ENCODE peak calls at places on chromosomes 7 and 10, in six cellular contexts. One of them, this sample, is unnamed.

GRCh38 chr10:103843045-103843444 is 12.3 kb downstream of the SH3PXD2A start:
- DNase-seq in ureter: no peak
- DNase-seq in cardiac fibroblast: no peak
- DNase-seq in effector memory CD8-positive, alpha-beta T cell: no peak
- DNase-seq in stromal cell of bone marrow: no peak
- DNase-seq in fibroblast of mammary gland: no peak
- DNase-seq in this sample: no peak

GRCh38 chr7:4204530-4205165 is 477.4 kb upstream of the FOXK1 start:
- DNase-seq in stromal cell of bone marrow: no peak
- DNase-seq in ureter: no peak
- DNase-seq in fibroblast of mammary gland: no peak
- DNase-seq in effector memory CD8-positive, alpha-beta T cell: no peak
- DNase-seq in cardiac fibroblast: no peak
- DNase-seq in this sample: peak; percentile 40

GRCh38 chr10:18610517-18610916 is 40.9 kb downstream of the NSUN6 start:
- DNase-seq in ureter: peak; percentile 61
- DNase-seq in cardiac fibroblast: peak; percentile 87
- DNase-seq in stromal cell of bone marrow: peak; percentile 63
- DNase-seq in fibroblast of mammary gland: peak; percentile 90
- DNase-seq in effector memory CD8-positive, alpha-beta T cell: no peak
- DNase-seq in this sample: no peak

GRCh38 chr10:10798021-10798420 is 219.7 kb upstream of the CELF2 start:
- DNase-seq in fibroblast of mammary gland: no peak
- DNase-seq in stromal cell of bone marrow: no peak
- DNase-seq in ureter: no peak
- DNase-seq in effector memory CD8-positive, alpha-beta T cell: no peak
- DNase-seq in cardiac fibroblast: peak; percentile 63
- DNase-seq in this sample: no peak

GRCh38 chr10:44132361-44133289 is 252.3 kb downstream of the CXCL12 start:
- DNase-seq in effector memory CD8-positive, alpha-beta T cell: no peak
- DNase-seq in fibroblast of mammary gland: peak; percentile 74
- DNase-seq in cardiac fibroblast: no peak
- DNase-seq in ureter: no peak
- DNase-seq in stromal cell of bone marrow: peak; percentile 69
- DNase-seq in this sample: no peak

GRCh38 chr10:26217396-26218105 is 977 bp downstream of the GAD2 start:
- DNase-seq in effector memory CD8-positive, alpha-beta T cell: no peak
- DNase-seq in fibroblast of mammary gland: no peak
- DNase-seq in cardiac fibroblast: no peak
- DNase-seq in ureter: no peak
- DNase-seq in stromal cell of bone marrow: no peak
- DNase-seq in this sample: no peak

GRCh38 chr10:16907720-16908119 is 90.5 kb upstream of the RSU1 start:
- DNase-seq in ureter: no peak
- DNase-seq in stromal cell of bone marrow: no peak
- DNase-seq in effector memory CD8-positive, alpha-beta T cell: no peak
- DNase-seq in cardiac fibroblast: no peak
- DNase-seq in fibroblast of mammary gland: no peak
- DNase-seq in this sample: no peak

GRCh38 chr7:101950450-101951119 is 133.2 kb downstream of the CUX1 start:
- DNase-seq in cardiac fibroblast: peak; percentile 92
- DNase-seq in ureter: no peak
- DNase-seq in fibroblast of mammary gland: peak; percentile 84
- DNase-seq in stromal cell of bone marrow: peak; percentile 43
- DNase-seq in effector memory CD8-positive, alpha-beta T cell: no peak
- DNase-seq in this sample: no peak

GRCh38 chr10:21069929-21070363 is 172.8 kb upstream of the NEBL start:
- DNase-seq in stromal cell of bone marrow: no peak
- DNase-seq in ureter: no peak
- DNase-seq in fibroblast of mammary gland: no peak
- DNase-seq in effector memory CD8-positive, alpha-beta T cell: no peak
- DNase-seq in cardiac fibroblast: no peak
- DNase-seq in this sample: no peak

GRCh38 chr10:28181478-28182096 is 121.3 kb downstream of the MPP7 start:
- DNase-seq in stromal cell of bone marrow: peak; percentile 24
- DNase-seq in cardiac fibroblast: no peak
- DNase-seq in effector memory CD8-positive, alpha-beta T cell: no peak
- DNase-seq in ureter: no peak
- DNase-seq in fibroblast of mammary gland: peak; percentile 4
- DNase-seq in this sample: no peak

GRCh38 chr7:40221836-40222235 is 87.0 kb downstream of the SUGCT start:
- DNase-seq in effector memory CD8-positive, alpha-beta T cell: no peak
- DNase-seq in cardiac fibroblast: peak; percentile 95
- DNase-seq in fibroblast of mammary gland: peak; percentile 99
- DNase-seq in ureter: no peak
- DNase-seq in stromal cell of bone marrow: peak; percentile 70
- DNase-seq in this sample: no peak

GRCh38 chr7:50978633-50979215 is 196.0 kb upstream of the GRB10 start:
- DNase-seq in fibroblast of mammary gland: peak; percentile 20
- DNase-seq in stromal cell of bone marrow: peak; percentile 8
- DNase-seq in ureter: no peak
- DNase-seq in effector memory CD8-positive, alpha-beta T cell: no peak
- DNase-seq in cardiac fibroblast: peak; percentile 36
- DNase-seq in this sample: no peak

GRCh38 chr10:78904196-78904595 is 164.6 kb upstream of the ZMIZ1 start:
- DNase-seq in fibroblast of mammary gland: no peak
- DNase-seq in ureter: no peak
- DNase-seq in cardiac fibroblast: no peak
- DNase-seq in effector memory CD8-positive, alpha-beta T cell: no peak
- DNase-seq in stromal cell of bone marrow: no peak
- DNase-seq in this sample: no peak

GRCh38 chr10:123635745-123636144 is 30.4 kb upstream of the GPR26 start:
- DNase-seq in fibroblast of mammary gland: no peak
- DNase-seq in cardiac fibroblast: no peak
- DNase-seq in effector memory CD8-positive, alpha-beta T cell: no peak
- DNase-seq in ureter: peak; percentile 31
- DNase-seq in stromal cell of bone marrow: no peak
- DNase-seq in this sample: no peak

GRCh38 chr10:5447611-5448071 is 35.3 kb downstream of the NET1 start:
- DNase-seq in fibroblast of mammary gland: no peak
- DNase-seq in stromal cell of bone marrow: no peak
- DNase-seq in cardiac fibroblast: no peak
- DNase-seq in effector memory CD8-positive, alpha-beta T cell: no peak
- DNase-seq in ureter: no peak
- DNase-seq in this sample: peak; percentile 12

GRCh38 chr10:71623986-71624291 is 95.6 kb downstream of the C10orf105 start:
- DNase-seq in cardiac fibroblast: no peak
- DNase-seq in stromal cell of bone marrow: no peak
- DNase-seq in effector memory CD8-positive, alpha-beta T cell: no peak
- DNase-seq in ureter: no peak
- DNase-seq in fibroblast of mammary gland: no peak
- DNase-seq in this sample: no peak

GRCh38 chr10:131021246-131021895 is 290.1 kb downstream of the TCERG1L start:
- DNase-seq in fibroblast of mammary gland: no peak
- DNase-seq in cardiac fibroblast: no peak
- DNase-seq in stromal cell of bone marrow: no peak
- DNase-seq in effector memory CD8-positive, alpha-beta T cell: no peak
- DNase-seq in ureter: no peak
- DNase-seq in this sample: no peak

GRCh38 chr7:32142649-32143048 is 72.4 kb upstream of the PDE1C start:
- DNase-seq in ureter: no peak
- DNase-seq in cardiac fibroblast: peak; percentile 32
- DNase-seq in stromal cell of bone marrow: peak; percentile 31
- DNase-seq in effector memory CD8-positive, alpha-beta T cell: no peak
- DNase-seq in fibroblast of mammary gland: peak; percentile 29
- DNase-seq in this sample: no peak

GRCh38 chr7:47571355-47572100 is 10.4 kb downstream of the TNS3 start:
- DNase-seq in ureter: no peak
- DNase-seq in fibroblast of mammary gland: peak; percentile 72
- DNase-seq in cardiac fibroblast: peak; percentile 92
- DNase-seq in stromal cell of bone marrow: peak; percentile 52
- DNase-seq in effector memory CD8-positive, alpha-beta T cell: no peak
- DNase-seq in this sample: no peak

GRCh38 chr10:97714401-97715258 is 1.1 kb downstream of the MARVELD1 start:
- DNase-seq in effector memory CD8-positive, alpha-beta T cell: no peak
- DNase-seq in stromal cell of bone marrow: peak; percentile 62
- DNase-seq in ureter: peak; percentile 88
- DNase-seq in fibroblast of mammary gland: peak; percentile 73
- DNase-seq in cardiac fibroblast: peak; percentile 86
- DNase-seq in this sample: no peak

GRCh38 chr10:132547421-132547861 is 9.9 kb downstream of the INPP5A start:
- DNase-seq in ureter: peak; percentile 71
- DNase-seq in cardiac fibroblast: no peak
- DNase-seq in effector memory CD8-positive, alpha-beta T cell: no peak
- DNase-seq in stromal cell of bone marrow: no peak
- DNase-seq in fibroblast of mammary gland: no peak
- DNase-seq in this sample: no peak

GRCh38 chr10:77965294-77965693 is 38.7 kb upstream of the DLG5 start:
- DNase-seq in cardiac fibroblast: peak; percentile 67
- DNase-seq in fibroblast of mammary gland: peak; percentile 94
- DNase-seq in ureter: no peak
- DNase-seq in effector memory CD8-positive, alpha-beta T cell: no peak
- DNase-seq in stromal cell of bone marrow: no peak
- DNase-seq in this sample: no peak

GRCh38 chr10:49113741-49114141 is 1.6 kb downstream of the VSTM4 start:
- DNase-seq in effector memory CD8-positive, alpha-beta T cell: no peak
- DNase-seq in stromal cell of bone marrow: no peak
- DNase-seq in cardiac fibroblast: no peak
- DNase-seq in fibroblast of mammary gland: no peak
- DNase-seq in ureter: peak; percentile 34
- DNase-seq in this sample: no peak

GRCh38 chr10:60236869-60237524 is 152.7 kb downstream of the ANK3 start:
- DNase-seq in cardiac fibroblast: peak; percentile 43
- DNase-seq in effector memory CD8-positive, alpha-beta T cell: peak; percentile 4
- DNase-seq in stromal cell of bone marrow: peak; percentile 71
- DNase-seq in ureter: peak; percentile 46
- DNase-seq in fibroblast of mammary gland: peak; percentile 67
- DNase-seq in this sample: peak; percentile 42

GRCh38 chr10:89332092-89332633 is 4.4 kb downstream of the IFIT3 start:
- DNase-seq in stromal cell of bone marrow: peak; percentile 75
- DNase-seq in cardiac fibroblast: peak; percentile 77
- DNase-seq in fibroblast of mammary gland: peak; percentile 76
- DNase-seq in effector memory CD8-positive, alpha-beta T cell: peak; percentile 18
- DNase-seq in ureter: no peak
- DNase-seq in this sample: peak; percentile 71

GRCh38 chr10:63644398-63645142 is 123.4 kb downstream of the REEP3 start:
- DNase-seq in ureter: no peak
- DNase-seq in cardiac fibroblast: peak; percentile 33
- DNase-seq in stromal cell of bone marrow: no peak
- DNase-seq in effector memory CD8-positive, alpha-beta T cell: no peak
- DNase-seq in fibroblast of mammary gland: peak; percentile 30
- DNase-seq in this sample: no peak

GRCh38 chr10:4254101-4254994 is 469.3 kb upstream of the KLF6 start:
- DNase-seq in cardiac fibroblast: peak; percentile 88
- DNase-seq in ureter: no peak
- DNase-seq in stromal cell of bone marrow: peak; percentile 78
- DNase-seq in effector memory CD8-positive, alpha-beta T cell: no peak
- DNase-seq in fibroblast of mammary gland: peak; percentile 93
- DNase-seq in this sample: no peak

GRCh38 chr7:123573896-123574467 is 16.4 kb upstream of the NDUFA5 start:
- DNase-seq in effector memory CD8-positive, alpha-beta T cell: no peak
- DNase-seq in stromal cell of bone marrow: no peak
- DNase-seq in ureter: no peak
- DNase-seq in cardiac fibroblast: no peak
- DNase-seq in fibroblast of mammary gland: peak; percentile 20
- DNase-seq in this sample: no peak

GRCh38 chr7:96052860-96053452 is 268.9 kb downstream of the SLC25A13 start:
- DNase-seq in cardiac fibroblast: no peak
- DNase-seq in stromal cell of bone marrow: no peak
- DNase-seq in effector memory CD8-positive, alpha-beta T cell: no peak
- DNase-seq in fibroblast of mammary gland: no peak
- DNase-seq in ureter: no peak
- DNase-seq in this sample: no peak

GRCh38 chr7:105353752-105354328 is 34.9 kb downstream of the SRPK2 start:
- DNase-seq in cardiac fibroblast: peak; percentile 76
- DNase-seq in fibroblast of mammary gland: peak; percentile 64
- DNase-seq in ureter: no peak
- DNase-seq in effector memory CD8-positive, alpha-beta T cell: no peak
- DNase-seq in stromal cell of bone marrow: peak; percentile 24
- DNase-seq in this sample: peak; percentile 14

GRCh38 chr10:49761789-49762565 is at the start of gene OGDHL:
- DNase-seq in stromal cell of bone marrow: peak; percentile 4
- DNase-seq in ureter: peak; percentile 57
- DNase-seq in cardiac fibroblast: peak; percentile 60
- DNase-seq in fibroblast of mammary gland: peak; percentile 26
- DNase-seq in effector memory CD8-positive, alpha-beta T cell: no peak
- DNase-seq in this sample: peak; percentile 24

GRCh38 chr10:115937756-115938032 is 335.3 kb downstream of the GFRA1 start:
- DNase-seq in ureter: no peak
- DNase-seq in stromal cell of bone marrow: no peak
- DNase-seq in effector memory CD8-positive, alpha-beta T cell: no peak
- DNase-seq in fibroblast of mammary gland: no peak
- DNase-seq in cardiac fibroblast: no peak
- DNase-seq in this sample: no peak

GRCh38 chr7:5183899-5184298 is 6.1 kb upstream of the WIPI2 start:
- DNase-seq in stromal cell of bone marrow: no peak
- DNase-seq in effector memory CD8-positive, alpha-beta T cell: no peak
- DNase-seq in fibroblast of mammary gland: no peak
- DNase-seq in ureter: no peak
- DNase-seq in cardiac fibroblast: no peak
- DNase-seq in this sample: no peak

GRCh38 chr10:43299579-43299978 is 32.7 kb upstream of the RASGEF1A start:
- DNase-seq in stromal cell of bone marrow: no peak
- DNase-seq in fibroblast of mammary gland: no peak
- DNase-seq in ureter: no peak
- DNase-seq in effector memory CD8-positive, alpha-beta T cell: peak; percentile 35
- DNase-seq in cardiac fibroblast: no peak
- DNase-seq in this sample: peak; percentile 36

GRCh38 chr10:62466590-62466989 is 92.4 kb downstream of the ZNF365 start:
- DNase-seq in ureter: no peak
- DNase-seq in fibroblast of mammary gland: no peak
- DNase-seq in cardiac fibroblast: no peak
- DNase-seq in effector memory CD8-positive, alpha-beta T cell: no peak
- DNase-seq in stromal cell of bone marrow: no peak
- DNase-seq in this sample: no peak

GRCh38 chr7:5237286-5237685 is 45.5 kb upstream of the SLC29A4 start:
- DNase-seq in effector memory CD8-positive, alpha-beta T cell: no peak
- DNase-seq in fibroblast of mammary gland: peak; percentile 36
- DNase-seq in ureter: peak; percentile 69
- DNase-seq in cardiac fibroblast: peak; percentile 75
- DNase-seq in stromal cell of bone marrow: peak; percentile 49
- DNase-seq in this sample: no peak